ENCODE peak calls at places on chromosomes 4 and X, in seven cellular contexts. G is NCI-H82, K is ACHN, Y is GM12865, Q is HEK293T, N is MCF 10A, E is left ventricle myocardium inferior. X is an unnamed sample.

GRCh38 chr4:170047774-170048354 is 21.7 kb upstream of the MFAP3L start:
- DNase-seq in G (peak), K (peak), Y (peak), Q (peak), N (peak), E (no peak), X (peak)

GRCh38 chr4:75735525-75735924 is 11.1 kb downstream of the USO1 start:
- DNase-seq in G (no peak), K (no peak), Y (no peak), Q (no peak), N (no peak), E (no peak), X (no peak)

GRCh38 chrX:127129510-127129909 is 310.0 kb downstream of the PRR32 start:
- DNase-seq in G (no peak), K (no peak), Y (no peak), Q (no peak), N (peak), E (no peak), X (no peak)

GRCh38 chr4:122665148-122665547 is 44.3 kb upstream of the IL21 start:
- DNase-seq in G (no peak), K (no peak), Y (no peak), Q (no peak), N (no peak), E (no peak), X (no peak)

GRCh38 chr4:86594559-86595425 is 677 bp downstream of the PTPN13 start:
- DNase-seq in G (peak), K (peak), Y (peak), Q (peak), N (peak), E (peak), X (peak)

GRCh38 chr4:52685316-52685715 is 26.2 kb upstream of the USP46 start:
- DNase-seq in G (no peak), K (no peak), Y (peak), Q (no peak), N (no peak), E (no peak), X (no peak)

GRCh38 chr4:176791591-176792347 is 953 bp downstream of the VEGFC start:
- DNase-seq in G (peak), K (peak), Y (peak), Q (peak), N (peak), E (peak), X (no peak)

GRCh38 chr4:128135391-128135790 is 74.3 kb downstream of the LARP1B start:
- DNase-seq in G (no peak), K (no peak), Y (no peak), Q (no peak), N (no peak), E (no peak), X (no peak)

GRCh38 chrX:149074429-149074828 is 430.7 kb downstream of the IDS start:
- DNase-seq in G (no peak), K (no peak), Y (peak), Q (no peak), N (peak), E (peak), X (no peak)

GRCh38 chrX:119502727-119503483 is 34.7 kb downstream of the SLC25A5 start:
- DNase-seq in G (no peak), K (no peak), Y (peak), Q (no peak), N (peak), E (no peak), X (peak)

X was measured in colonic mucosa.